ENCODE peak calls at places on chromosomes 11 and 22, in four cellular contexts. N, H, T and I are unnamed samples.

GRCh38 chr11:48082771-48083170 is 102.4 kb downstream of the PTPRJ start:
- DNase-seq in N (no peak), H (no peak), T (no peak), I (no peak)

GRCh38 chr11:111627591-111627990 is 25.3 kb downstream of the SIK2 start:
- DNase-seq in N (no peak), H (no peak), T (no peak), I (no peak)

GRCh38 chr11:79314906-79315689 is 125.7 kb downstream of the TENM4 start:
- DNase-seq in N (no peak), H (no peak), T (peak; percentile 21), I (no peak)

GRCh38 chr11:20368441-20368840 is 4.9 kb downstream of the HTATIP2 start:
- DNase-seq in N (no peak), H (no peak), T (peak; percentile 77), I (no peak)

GRCh38 chr11:93085097-93085496 is 112.7 kb downstream of the SLC36A4 start:
- DNase-seq in N (no peak), H (peak; percentile 36), T (peak; percentile 65), I (no peak)

GRCh38 chr11:20125927-20126326 is 34.3 kb downstream of the DBX1 start:
- DNase-seq in N (no peak), H (no peak), T (peak; percentile 78), I (no peak)

GRCh38 chr11:57368106-57368826 is 12.7 kb downstream of the PRG3 start:
- DNase-seq in N (no peak), H (no peak), T (peak; percentile 23), I (peak; percentile 86)

GRCh38 chr22:30193031-30193794 is 53.3 kb downstream of the LIF start:
- DNase-seq in N (no peak), H (no peak), T (no peak), I (no peak)

GRCh38 chr11:119188067-119188466 is 2.8 kb downstream of the NHERF4 start:
- DNase-seq in N (no peak), H (no peak), T (no peak), I (no peak)

GRCh38 chr11:71244116-71244815 is 8.1 kb downstream of the SHANK2 start:
- DNase-seq in N (no peak), H (no peak), T (no peak), I (peak; percentile 28)

GRCh38 chr11:111620518-111620917 is 18.3 kb downstream of the SIK2 start:
- DNase-seq in N (no peak), H (no peak), T (no peak), I (no peak)

GRCh38 chr11:114219559-114220349 is 76.4 kb upstream of the NNMT start:
- DNase-seq in N (no peak), H (peak; percentile 85), T (no peak), I (no peak)

DNA sequence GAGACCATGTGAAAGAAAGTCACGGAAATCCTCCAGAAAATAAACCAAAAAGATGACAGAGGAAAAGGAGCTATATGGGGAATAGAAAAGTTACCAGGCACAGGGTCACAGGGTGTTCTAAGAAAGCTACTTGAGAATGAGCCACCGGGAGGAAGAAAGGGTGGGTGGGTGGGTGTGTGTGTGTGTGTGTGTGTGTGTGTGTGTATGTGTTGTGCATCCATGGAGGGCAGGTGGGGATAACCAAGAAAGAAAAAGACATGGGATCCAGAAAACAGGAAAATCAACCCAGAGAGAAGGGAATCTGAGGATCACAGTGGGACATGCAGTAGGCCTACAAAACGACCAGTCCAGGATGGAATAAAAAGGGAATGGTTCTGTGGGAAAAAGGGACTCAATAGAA is 3.7 kb downstream of the APOL2 start:
- DNase-seq in N (no peak), H (no peak), T (no peak), I (no peak)
- H3K4me3 ChIP-seq in N (no peak overlapping the region), H (peak overlapping the region; percentile 24), T (no peak overlapping the region), I (no peak overlapping the region)

GRCh38 chr22:20060700-20061480 is 19.2 kb upstream of the DGCR8 start:
- DNase-seq in N (no peak), H (no peak), T (no peak), I (no peak)
- TF ChIP-seq CTCF in N (no peak), H (no peak), T (peak; percentile 14), I (peak; percentile 16)

DNA sequence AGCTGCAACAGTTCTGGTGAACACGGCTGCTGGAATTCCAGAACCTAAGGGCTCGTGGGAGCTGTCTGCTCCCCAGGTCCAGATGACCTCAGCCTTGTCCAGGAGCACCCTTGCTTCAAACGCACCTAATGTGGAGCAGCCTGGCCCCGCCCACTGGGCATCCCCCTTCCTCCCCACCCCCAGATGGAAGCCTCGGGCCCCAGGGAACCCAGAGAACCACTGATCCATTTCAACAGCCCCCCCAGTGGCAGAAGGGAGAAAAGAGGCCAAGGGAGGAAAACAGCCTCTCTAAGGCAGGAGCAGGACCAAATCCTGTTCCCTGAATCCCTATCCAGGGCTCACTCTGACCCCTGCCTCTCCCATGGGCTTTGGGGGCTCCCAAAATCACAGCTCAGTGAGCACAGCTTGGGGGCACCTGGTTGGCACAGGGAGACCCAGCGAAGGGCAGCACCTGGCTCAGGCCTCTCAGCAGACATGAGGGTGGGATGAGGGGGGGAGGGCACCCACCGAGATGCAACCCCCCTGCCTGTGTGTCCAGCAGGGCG is 1.2 kb downstream of the CYTH4 start:
- DNase-seq in N (no peak), H (no peak), T (no peak), I (no peak)
- H3K4me3 ChIP-seq in N (no peak overlapping the region), H (peak overlapping the region; percentile 35), T (no peak overlapping the region), I (peak overlapping the region; percentile 59)

DNA sequence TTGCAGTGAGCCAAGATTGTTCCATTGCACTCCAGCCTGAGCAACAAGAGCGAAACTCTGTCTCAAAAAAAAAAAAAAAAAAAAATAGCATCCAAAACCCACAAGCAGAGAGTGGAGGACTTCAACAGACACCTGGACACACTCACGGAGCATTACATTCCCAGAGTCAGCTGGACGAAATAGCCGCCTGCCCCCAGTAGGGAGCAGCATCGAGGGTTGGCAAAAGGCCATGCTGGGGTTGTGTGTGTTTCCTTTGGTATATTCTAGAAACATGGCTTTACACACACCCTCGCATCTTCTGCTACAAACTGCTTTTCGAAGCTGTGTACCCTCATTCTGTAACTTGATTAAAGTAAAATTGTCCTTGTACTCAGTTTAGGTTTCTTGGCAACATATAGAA is 5.3 kb downstream of the ADA2 start:
- DNase-seq in N (peak; percentile 60), H (peak; percentile 41), T (peak; percentile 19), I (peak; percentile 75)
- TF ChIP-seq CTCF in N (peak; percentile 49), H (no peak), T (peak; percentile 26), I (peak; percentile 46)

GRCh38 chr11:99343117-99343516 is 322.4 kb downstream of the CNTN5 start:
- DNase-seq in N (no peak), H (no peak), T (no peak), I (no peak)
- H3K4me3 ChIP-seq in N (no peak overlapping the region), H (no peak overlapping the region), T (no peak overlapping the region), I (no peak overlapping the region)

GRCh38 chr11:14774738-14775137 is 117.3 kb downstream of the CYP2R1 start:
- DNase-seq in N (no peak), H (no peak), T (peak; percentile 57), I (no peak)
- TF ChIP-seq CTCF in N (no peak), H (no peak), T (no peak), I (no peak)